ENCODE peak calls at places on chromosomes 12 and 14, in four cellular contexts. S, H, G and F are unnamed samples.

GRCh38 chr12:126354633-126355032 is 1289.4 kb downstream of the AACS start:
- DNase-seq in S (no peak), H (no peak), G (no peak), F (no peak)

GRCh38 chr12:113862570-113863454 is 103.3 kb downstream of the RBM19 start:
- DNase-seq in G (no peak), S (no peak), H (no peak), F (peak)

GRCh38 chr12:100706029-100706428 is 88.5 kb upstream of the ANO4 start:
- DNase-seq in G (no peak), H (no peak), S (no peak), F (no peak)

GRCh38 chr14:54023027-54023426 is 66.4 kb upstream of the BMP4 start:
- DNase-seq in S (no peak), H (no peak), G (no peak), F (no peak)

GRCh38 chr12:65742481-65742971 is 81.8 kb upstream of the HMGA2 start:
- DNase-seq in S (no peak), H (no peak), G (no peak), F (no peak)

GRCh38 chr14:24196071-24197061 is 1.1 kb upstream of the TM9SF1 start:
- DNase-seq in H (no peak), S (no peak), G (peak), F (no peak)

GRCh38 chr12:92581579-92581978 is 121.2 kb upstream of the PLEKHG7 start:
- DNase-seq in H (no peak), S (no peak), G (no peak), F (no peak)

GRCh38 chr12:95218852-95219171 is 1.2 kb downstream of the VEZT start:
- DNase-seq in S (no peak), G (no peak), H (peak), F (peak)

GRCh38 chr12:99260597-99260996 is 387.0 kb upstream of the GARIN6 start:
- DNase-seq in G (no peak), S (no peak), H (no peak), F (no peak)

GRCh38 chr12:53842686-53843085 is 90.9 kb upstream of the CISTR start:
- DNase-seq in H (no peak), G (no peak), S (no peak), F (no peak)

GRCh38 chr12:22709292-22709691 is 84.3 kb downstream of the ETNK1 start:
- DNase-seq in G (peak), H (no peak), S (no peak), F (no peak)

GRCh38 chr14:32307881-32308582 is 21.1 kb upstream of the AKAP6 start:
- DNase-seq in G (no peak), H (no peak), S (no peak), F (no peak)

GRCh38 chr14:80110721-80111120 is 100.6 kb downstream of the DIO2 start:
- DNase-seq in S (no peak), G (no peak), H (no peak), F (no peak)

GRCh38 chr12:109840349-109841073 is 7.3 kb upstream of the TRPV4 start:
- DNase-seq in G (no peak), S (no peak), H (no peak), F (no peak)

GRCh38 chr12:49549735-49550710 is 11.2 kb downstream of the KCNH3 start:
- DNase-seq in S (no peak), H (no peak), G (no peak), F (no peak)

GRCh38 chr12:48003226-48004038 is 844 bp downstream of the COL2A1 start:
- DNase-seq in G (no peak), S (no peak), H (no peak), F (no peak)

GRCh38 chr12:116916714-116917114 is 6.0 kb downstream of the FBXW8 start:
- DNase-seq in H (no peak), G (no peak), S (no peak), F (peak)

GRCh38 chr12:55132816-55133215 is 6.6 kb downstream of the OR9K2 start:
- DNase-seq in H (no peak), S (no peak), G (no peak), F (no peak)